ENCODE peak calls at places on chromosome 17, in four cellular contexts. C, V, S and K are unnamed samples.

GRCh38 chr17:48002208-48002919 is 31.5 kb downstream of the CDK5RAP3 start:
- DNase-seq in C (no peak), V (no peak), S (no peak), K (no peak)

GRCh38 chr17:50221500-50222480 is 20.4 kb upstream of the COL1A1 start:
- DNase-seq in C (no peak), V (no peak), S (no peak), K (no peak)

GRCh38 chr17:48074322-48075054 is 26.3 kb downstream of the NFE2L1 start:
- DNase-seq in C (no peak), V (peak), S (peak), K (peak)

GRCh38 chr17:8057691-8058114 is 18.8 kb downstream of the ALOX15B start:
- DNase-seq in C (peak), V (peak), S (peak), K (peak)

GRCh38 chr17:78890111-78890897 is 12.7 kb downstream of the CEP295NL start:
- DNase-seq in C (peak), V (peak), S (no peak), K (no peak)

GRCh38 chr17:21354796-21355385 is 21.3 kb upstream of the KCNJ12 start:
- DNase-seq in C (no peak), V (no peak), S (no peak), K (no peak)

GRCh38 chr17:18966831-18967624 is 15.1 kb downstream of the SLC5A10 start:
- DNase-seq in C (no peak), V (peak), S (peak), K (peak)

GRCh38 chr17:49210158-49211029 is at the start of the genes ABI3 and GNGT2:
- DNase-seq in C (peak), V (peak), S (peak), K (peak)

GRCh38 chr17:27549251-27549919 is 81.6 kb upstream of the LGALS9 start:
- DNase-seq in C (no peak), V (peak), S (no peak), K (no peak)

GRCh38 chr17:77455111-77455877 is 314.5 kb downstream of the SEC14L1 start:
- DNase-seq in C (no peak), V (no peak), S (no peak), K (no peak)

GRCh38 chr17:77457572-77458201 is 316.9 kb downstream of the SEC14L1 start:
- DNase-seq in C (no peak), V (no peak), S (no peak), K (no peak)

GRCh38 chr17:77455878-77456234 is 315.1 kb downstream of the SEC14L1 start:
- DNase-seq in C (no peak), V (no peak), S (no peak), K (no peak)

GRCh38 chr17:77456951-77457548 is 316.3 kb downstream of the SEC14L1 start:
- DNase-seq in C (peak), V (no peak), S (no peak), K (no peak)

GRCh38 chr17:77456271-77456950 is 315.6 kb downstream of the SEC14L1 start:
- DNase-seq in C (no peak), V (no peak), S (no peak), K (no peak)
- TF ChIP-seq CTCF in C (no peak), V (no peak), S (no peak), K (no peak)

DNA sequence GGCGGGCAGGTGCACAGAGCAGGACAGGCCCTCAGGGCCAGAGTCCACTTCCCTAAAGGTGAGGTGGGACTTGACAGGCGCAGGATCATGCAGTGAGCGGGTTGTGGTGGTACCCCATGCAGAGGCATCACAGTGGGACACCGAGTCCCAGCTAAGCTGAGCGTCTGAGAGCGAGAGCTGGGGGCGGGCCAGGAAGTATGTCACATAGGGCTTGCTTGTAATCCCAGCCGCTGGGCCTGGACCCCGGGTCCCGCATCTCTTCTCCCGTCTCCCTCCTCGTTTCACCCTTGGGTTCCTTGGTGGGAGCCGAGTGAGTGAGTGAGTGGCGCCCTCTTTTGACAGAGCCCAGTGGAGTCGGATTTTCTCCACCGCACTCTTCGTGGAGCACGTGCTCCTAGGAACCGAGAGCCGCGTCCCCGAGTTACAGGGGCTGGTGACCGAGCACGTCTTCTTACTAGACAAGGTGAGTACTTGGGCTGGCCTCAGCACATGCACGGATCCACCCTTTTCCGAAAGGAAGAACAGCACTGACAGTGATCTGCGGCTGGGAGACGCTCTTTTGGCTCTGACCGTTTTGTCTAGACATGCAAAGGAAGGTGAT is 50.8 kb upstream of the ENDOV start:
- DNase-seq in C (no peak), V (no peak), S (peak), K (no peak)
- TF ChIP-seq CTCF in C (no peak), V (no peak), S (peak), K (peak)

GRCh38 chr17:32523827-32524552 is 37.2 kb downstream of the CDK5R1 start:
- DNase-seq in C (peak), V (no peak), S (no peak), K (no peak)
- TF ChIP-seq CTCF in C (no peak), V (no peak), S (no peak), K (no peak)

GRCh38 chr17:35121315-35121714 is at the start of gene FNDC8:
- DNase-seq in C (no peak), V (no peak), S (no peak), K (no peak)

GRCh38 chr17:35117984-35118383 is 1.7 kb downstream of the RAD51D start:
- DNase-seq in C (no peak), V (no peak), S (no peak), K (no peak)

GRCh38 chr17:35119370-35120185 is at the start of gene RAD51D:
- DNase-seq in C (peak), V (peak), S (peak), K (peak)

DNA sequence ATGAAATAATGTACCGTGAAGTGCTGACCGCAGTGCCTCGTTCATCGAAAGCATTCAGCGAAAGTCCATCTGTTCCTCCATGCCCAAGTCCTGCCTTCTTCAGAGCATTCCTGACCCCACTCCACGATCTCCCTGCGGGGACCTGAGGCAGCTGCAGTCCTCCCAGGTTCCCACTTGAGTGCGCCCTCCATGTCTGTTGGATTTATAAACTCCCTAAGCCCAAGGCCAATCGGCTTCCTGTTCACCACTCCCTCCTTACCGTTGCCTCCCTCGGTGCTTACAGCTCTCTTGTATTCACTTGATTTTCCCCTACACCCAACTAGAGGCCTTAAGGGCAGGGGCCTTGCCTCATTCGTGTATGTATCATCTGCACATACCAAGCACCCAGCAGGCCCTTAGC is 2.8 kb downstream of the RAD51D start:
- DNase-seq in C (no peak), V (no peak), S (no peak), K (no peak)
- TF ChIP-seq CTCF in C (no peak), V (no peak), S (no peak), K (no peak)